ENCODE peak calls at places on chromosomes 1 and 21, in six cellular contexts. U is H1, O is K562, P is GM12891, Y is GM12878, N is HepG2. G is an unnamed sample.

GRCh38 chr1:214303538-214303937 is 22.6 kb downstream of the SMYD2 start:
- DNase-seq in O (no peak), N (no peak), U (no peak), Y (no peak), P (no peak), G (no peak)

GRCh38 chr1:167774710-167775109 is 52.9 kb downstream of the MPZL1 start:
- DNase-seq in Y (no peak), P (no peak), U (no peak), O (no peak), N (no peak), G (no peak)

GRCh38 chr1:21326861-21327344 is 36.6 kb upstream of the ECE1 start:
- DNase-seq in Y (no peak), N (no peak), O (no peak), P (no peak), U (no peak), G (no peak)

GRCh38 chr1:240031009-240031408 is 60.7 kb upstream of the FMN2 start:
- DNase-seq in U (no peak), O (no peak), P (no peak), N (peak; percentile 2), Y (no peak), G (no peak)

GRCh38 chr1:113980120-113980519 is 846 bp downstream of the OLFML3 start:
- DNase-seq in O (no peak), Y (no peak), P (no peak), U (no peak), N (no peak), G (no peak)

GRCh38 chr1:169105434-169106094 is 926 bp upstream of the ATP1B1 start:
- DNase-seq in P (no peak), N (peak; percentile 85), Y (no peak), U (peak; percentile 44), O (peak; percentile 42), G (peak; percentile 36)

GRCh38 chr1:171664976-171665375 is 12.5 kb upstream of the MYOC start:
- DNase-seq in N (no peak), Y (no peak), O (no peak), U (no peak), P (no peak), G (no peak)

GRCh38 chr1:234838182-234838581 is 228.2 kb upstream of the IRF2BP2 start:
- DNase-seq in P (no peak), O (no peak), N (no peak), Y (no peak), U (no peak), G (no peak)

GRCh38 chr1:159922499-159923202 is 2.7 kb downstream of the TAGLN2 start:
- DNase-seq in U (no peak), O (peak; percentile 39), P (no peak), N (no peak), Y (no peak), G (no peak)

GRCh38 chr1:110538082-110538481 is 19.1 kb upstream of the KCNA10 start:
- DNase-seq in N (no peak), P (no peak), Y (no peak), O (no peak), U (no peak), G (no peak)

GRCh38 chr1:158094571-158094970 is 86.1 kb upstream of the CD1D start:
- DNase-seq in P (no peak), Y (no peak), N (no peak), U (no peak), O (no peak), G (no peak)

GRCh38 chr1:223628858-223629257 is 36.6 kb downstream of the CAPN8 start:
- DNase-seq in N (no peak), O (no peak), U (no peak), P (no peak), Y (no peak), G (no peak)

GRCh38 chr1:77975386-77975785 is 3.5 kb downstream of the FUBP1 start:
- DNase-seq in N (no peak), P (no peak), U (no peak), Y (no peak), O (no peak), G (no peak)

GRCh38 chr1:31665264-31665878 is 20.7 kb upstream of the PEF1 start:
- DNase-seq in P (no peak), Y (no peak), O (no peak), U (no peak), N (no peak), G (no peak)

GRCh38 chr1:217393901-217394300 is 237.0 kb downstream of the GPATCH2 start:
- DNase-seq in P (no peak), U (no peak), Y (no peak), O (no peak), N (no peak), G (no peak)

GRCh38 chr1:63523738-63524137 is 413 bp downstream of the EFCAB7 start:
- DNase-seq in P (no peak), Y (no peak), U (no peak), N (no peak), O (no peak), G (no peak)

GRCh38 chr1:39250460-39251240 is 46.2 kb downstream of the MACF1 start:
- DNase-seq in O (peak; percentile 32), P (no peak), U (no peak), N (no peak), Y (no peak), G (no peak)

GRCh38 chr1:22500476-22500875 is 48.8 kb downstream of the ZBTB40 start:
- DNase-seq in N (no peak), O (no peak), P (no peak), U (no peak), Y (no peak), G (no peak)

GRCh38 chr1:200217703-200218102 is 190.2 kb downstream of the NR5A2 start:
- DNase-seq in Y (peak; percentile 16), P (no peak), U (no peak), O (no peak), N (no peak), G (peak; percentile 12)

GRCh38 chr1:221089273-221089672 is 210.0 kb downstream of the HLX start:
- DNase-seq in Y (no peak), P (no peak), N (no peak), O (no peak), U (no peak), G (no peak)

GRCh38 chr1:211920141-211920572 is 89.6 kb upstream of the LPGAT1 start:
- DNase-seq in P (no peak), U (no peak), O (no peak), N (no peak), Y (no peak), G (no peak)

GRCh38 chr1:111739984-111740765 is 980 bp upstream of the INKA2 start:
- DNase-seq in P (peak; percentile 39), Y (no peak), U (no peak), N (no peak), O (peak; percentile 20), G (no peak)

GRCh38 chr21:29078884-29079765 is 5.7 kb upstream of the CCT8 start:
- DNase-seq in Y (peak; percentile 68), N (no peak), P (peak; percentile 14), U (no peak), O (peak; percentile 35), G (no peak)

GRCh38 chr1:22806584-22806983 is 95.9 kb downstream of the EPHB2 start:
- DNase-seq in O (no peak), U (no peak), N (no peak), Y (no peak), P (no peak), G (no peak)

GRCh38 chr1:43373034-43373940 is 5.5 kb upstream of the ELOVL1 start:
- DNase-seq in P (no peak), Y (no peak), N (no peak), U (no peak), O (no peak), G (no peak)

GRCh38 chr1:44242761-44243160 is 29.5 kb downstream of the DMAP1 start:
- DNase-seq in N (no peak), Y (no peak), U (no peak), P (no peak), O (no peak), G (no peak)

GRCh38 chr1:208231929-208232360 is 12.2 kb downstream of the PLXNA2 start:
- DNase-seq in P (no peak), O (no peak), U (no peak), N (no peak), Y (no peak), G (no peak)

GRCh38 chr1:11571906-11572616 is 82.2 kb downstream of the FBXO2 start:
- DNase-seq in P (no peak), Y (no peak), U (peak; percentile 34), O (peak; percentile 50), N (peak; percentile 10), G (no peak)
- TF ChIP-seq POLR2A in P (no peak), Y (no peak), U (no peak), O (no peak), N (no peak), G (no peak)

GRCh38 chr1:186943891-186944686 is 115.3 kb downstream of the PLA2G4A start:
- DNase-seq in U (no peak), O (no peak), P (no peak), N (no peak), Y (no peak), G (no peak)

GRCh38 chr1:186949173-186949572 is 120.4 kb downstream of the PLA2G4A start:
- DNase-seq in N (no peak), U (no peak), Y (no peak), P (no peak), O (no peak), G (no peak)

GRCh38 chr1:186945146-186945545 is 116.4 kb downstream of the PLA2G4A start:
- DNase-seq in N (no peak), U (no peak), Y (no peak), P (no peak), O (no peak), G (no peak)

GRCh38 chr1:186950547-186950946 is 121.8 kb downstream of the PLA2G4A start:
- DNase-seq in N (no peak), O (no peak), U (no peak), Y (no peak), P (no peak), G (no peak)

GRCh38 chr1:186948542-186948941 is 119.8 kb downstream of the PLA2G4A start:
- DNase-seq in P (no peak), U (no peak), N (no peak), O (no peak), Y (no peak), G (no peak)
- TF ChIP-seq TAF1 in P (no peak), U (no peak), N (no peak), O (no peak), Y (no peak), G (no peak)

DNA sequence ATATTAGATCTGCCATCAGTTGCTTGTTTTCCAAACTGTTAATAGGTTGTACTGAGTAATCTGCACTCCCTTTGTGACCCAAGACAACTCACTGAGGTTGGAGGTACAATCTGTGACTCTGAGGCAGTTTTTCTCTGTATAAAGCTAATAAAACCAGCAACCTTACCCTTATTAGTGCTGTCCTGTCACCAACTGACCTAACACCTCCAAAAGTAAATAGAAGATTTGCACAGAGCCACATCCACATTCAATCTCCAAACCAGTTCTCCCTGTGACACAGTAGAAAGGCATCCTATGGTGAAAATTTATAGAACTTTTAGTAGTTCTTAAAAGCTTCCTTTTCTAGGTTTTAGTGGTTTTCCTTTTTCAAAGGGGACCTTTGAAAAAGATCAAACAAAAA is 140.4 kb upstream of the ADGRL2 start:
- DNase-seq in U (no peak), O (no peak), N (no peak), P (no peak), Y (no peak), G (no peak)
- TF ChIP-seq POLR2AphosphoS5 in U (no peak), O (no peak), N (no peak), P (no peak), Y (no peak), G (no peak)

DNA sequence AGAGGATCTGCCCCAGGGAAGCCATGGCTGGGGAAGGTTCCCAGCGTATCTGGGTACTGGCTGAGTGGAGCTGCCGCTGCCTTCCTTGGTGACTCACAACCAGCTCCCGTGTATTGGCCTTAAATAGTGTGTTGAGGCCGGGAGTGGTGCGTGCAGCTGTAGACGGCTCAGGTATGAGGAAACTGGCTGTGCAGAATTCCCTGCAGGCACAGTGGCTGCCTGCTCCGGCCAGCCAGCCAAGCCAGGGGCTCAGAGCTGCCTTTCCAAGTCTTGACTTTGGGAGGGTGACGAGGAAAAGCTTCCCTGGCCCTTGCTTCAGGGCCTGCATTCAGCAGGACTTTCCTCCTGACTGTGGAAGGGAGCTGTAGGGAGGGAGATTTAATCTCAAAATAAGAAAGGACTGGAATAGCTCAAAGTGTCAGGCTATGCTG is at the start of gene VTCN1:
- DNase-seq in O (no peak), N (no peak), U (no peak), Y (no peak), P (no peak), G (no peak)
- TF ChIP-seq POLR2A in O (no peak), N (no peak), U (no peak), Y (no peak), P (no peak), G (no peak)